ENCODE peak calls at places on chromosomes 5 and 9, in five cellular contexts. S is cardiac fibroblast, W is neural crest cell, J is left lung, U is AG10803. B is an unnamed sample.
A peak's percentile ranks its signal among the peaks of the same experiment; 100 is the strongest.

GRCh38 chr9:70256123-70256551 is 2.6 kb upstream of the SMC5 start:
- DNase-seq in S (peak; percentile 91), W (no peak), J (no peak), U (peak; percentile 72), B (peak; percentile 15)

GRCh38 chr9:136617746-136618577 is 44.8 kb upstream of the EGFL7 start:
- DNase-seq in S (no peak), W (no peak), J (no peak), U (no peak), B (no peak)

GRCh38 chr5:63240063-63240755 is 661.6 kb downstream of the LRRC70 start:
- DNase-seq in S (no peak), W (no peak), J (no peak), U (no peak), B (no peak)

GRCh38 chr5:140875085-140876065 is at the start of gene PCDHA12:
- DNase-seq in S (peak; percentile 9), W (no peak), J (no peak), U (no peak), B (no peak)

GRCh38 chr5:73945505-73945904 is 319.5 kb downstream of the ARHGEF28 start:
- DNase-seq in S (no peak), W (no peak), J (no peak), U (no peak), B (no peak)

GRCh38 chr5:178569485-178569884 is 20.7 kb downstream of the COL23A1 start:
- DNase-seq in S (no peak), W (no peak), J (no peak), U (no peak), B (no peak)

GRCh38 chr5:147578228-147579024 is 68.6 kb upstream of the DPYSL3 start:
- DNase-seq in S (peak; percentile 77), W (no peak), J (no peak), U (peak; percentile 60), B (no peak)

GRCh38 chr9:137705443-137705863 is 86.6 kb downstream of the EHMT1 start:
- DNase-seq in S (no peak), W (no peak), J (no peak), U (no peak), B (no peak)

GRCh38 chr9:8486095-8486494 is 686.5 kb upstream of the DMAC1 start:
- DNase-seq in S (peak; percentile 39), W (no peak), J (no peak), U (no peak), B (peak; percentile 6)

GRCh38 chr9:79764377-79764776 is 192.6 kb downstream of the TLE4 start:
- DNase-seq in S (peak; percentile 90), W (no peak), J (no peak), U (peak; percentile 96), B (peak; percentile 99)

GRCh38 chr5:95191330-95191729 is 93.6 kb downstream of the MCTP1 start:
- DNase-seq in S (no peak), W (no peak), J (no peak), U (no peak), B (no peak)

GRCh38 chr9:113395000-113395861 is 5.9 kb downstream of the ALAD start:
- DNase-seq in S (no peak), W (no peak), J (no peak), U (no peak), B (no peak)

GRCh38 chr9:89891221-89892052 is 286.6 kb downstream of the GADD45G start:
- DNase-seq in S (no peak), W (no peak), J (no peak), U (peak; percentile 52), B (peak; percentile 39)

GRCh38 chr9:22030101-22030598 is 21.0 kb upstream of the CDKN2B start:
- DNase-seq in S (peak; percentile 89), W (no peak), J (no peak), U (peak; percentile 77), B (no peak)

DNA sequence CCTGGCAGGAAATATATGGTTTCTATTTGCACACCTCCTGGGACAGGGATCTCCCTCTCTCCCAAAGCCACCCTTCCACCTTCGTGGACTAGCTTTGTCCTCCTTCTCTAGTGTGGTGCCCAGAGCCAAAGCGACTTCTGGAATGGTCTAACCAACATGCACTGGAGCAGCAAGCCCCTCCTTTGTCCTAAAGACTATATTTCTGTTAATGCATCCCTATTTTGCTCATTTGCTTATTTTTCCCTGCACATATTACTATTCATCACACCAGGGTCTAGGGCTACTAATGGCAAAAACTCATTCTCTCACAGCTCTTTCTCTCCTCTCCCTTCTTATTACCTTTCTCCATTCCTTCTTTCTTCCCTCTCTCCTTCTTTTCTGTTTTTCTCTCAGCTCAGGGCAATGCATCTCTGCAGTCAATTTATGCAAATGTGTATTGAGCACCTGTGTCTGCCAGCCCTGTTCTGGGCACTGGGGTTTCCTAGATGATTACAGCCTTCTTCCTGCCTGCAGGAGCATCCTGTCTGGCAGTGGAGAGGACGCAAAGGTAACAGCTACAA is 2.8 kb upstream of the NEURL1B start:
- DNase-seq in S (no peak), W (no peak), J (no peak), U (no peak), B (no peak)
- TF ChIP-seq CTCF in S (no peak), W (no peak), J (no peak), U (no peak), B (no peak)

DNA sequence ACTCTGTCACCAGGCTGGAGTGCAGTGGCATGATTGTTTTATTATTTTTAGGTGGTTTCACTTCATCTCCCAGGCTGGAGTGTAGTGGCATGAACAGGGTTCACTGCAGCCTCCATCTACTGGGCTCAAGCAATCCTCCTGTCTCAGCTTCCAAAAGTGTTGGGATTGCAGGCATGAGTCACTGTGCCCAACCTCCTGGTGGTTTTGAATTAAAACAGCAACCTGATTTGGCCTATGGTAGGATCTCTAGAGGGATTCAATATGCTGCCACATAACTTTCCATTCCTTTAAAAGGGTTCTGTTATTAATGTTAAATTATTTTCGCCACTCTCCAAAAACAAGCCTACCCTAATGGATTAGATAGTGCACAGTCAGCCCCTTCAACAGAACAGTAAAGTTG is 9.9 kb upstream of the HSPA4 start:
- DNase-seq in S (peak; percentile 44), W (no peak), J (no peak), U (peak; percentile 33), B (no peak)
- TF ChIP-seq CTCF in S (peak; percentile 5), W (no peak), J (no peak), U (peak; percentile 10), B (no peak)

GRCh38 chr9:107155244-107155817 is 127.7 kb upstream of the RAD23B start:
- DNase-seq in S (no peak), W (no peak), J (no peak), U (no peak), B (no peak)
- TF ChIP-seq CTCF in S (peak; percentile 32), W (peak; percentile 20), J (no peak), U (peak; percentile 26), B (no peak)

GRCh38 chr9:32345243-32345642 is 39.2 kb upstream of the ACO1 start:
- DNase-seq in S (no peak), W (no peak), J (no peak), U (no peak), B (no peak)

GRCh38 chr9:32348289-32348688 is 36.2 kb upstream of the ACO1 start:
- DNase-seq in S (peak; percentile 39), W (no peak), J (no peak), U (no peak), B (peak; percentile 33)

GRCh38 chr9:32351845-32352244 is 32.6 kb upstream of the ACO1 start:
- DNase-seq in S (peak; percentile 4), W (no peak), J (no peak), U (no peak), B (no peak)

GRCh38 chr9:32350682-32351081 is 33.8 kb upstream of the ACO1 start:
- DNase-seq in S (peak; percentile 50), W (no peak), J (no peak), U (peak; percentile 16), B (peak; percentile 19)
- TF ChIP-seq CTCF in S (peak; percentile 7), W (peak; percentile 67), J (no peak), U (peak; percentile 30), B (peak; percentile 10)

GRCh38 chr5:65037845-65038815 is 269.4 kb downstream of the CWC27 start:
- DNase-seq in S (peak; percentile 44), W (no peak), J (no peak), U (no peak), B (no peak)
- TF ChIP-seq CTCF in S (peak; percentile 29), W (peak; percentile 45), J (no peak), U (peak; percentile 30), B (peak; percentile 13)

GRCh38 chr9:129182625-129183494 is 4.8 kb upstream of the IER5L start:
- DNase-seq in S (peak; percentile 40), W (peak; percentile 71), J (no peak), U (no peak), B (no peak)
- TF ChIP-seq CTCF in S (peak; percentile 44), W (peak; percentile 60), J (peak; percentile 13), U (peak; percentile 48), B (peak; percentile 17)